ENCODE peak calls at places on chromosomes 13 and 19, in eight cellular contexts. One of them, this sample, is unnamed.

GRCh38 chr19:41746593-41747227 is 8.6 kb upstream of the CEACAM6 start:
- DNase-seq in H1: no peak
- DNase-seq in A549: peak; percentile 84
- DNase-seq in HCT116: peak; percentile 47
- DNase-seq in endothelial cell of umbilical vein: peak; percentile 36
- DNase-seq in K562: peak; percentile 28
- DNase-seq in HepG2: peak; percentile 29
- DNase-seq in GM12878: no peak
- DNase-seq in this sample: peak; percentile 64

GRCh38 chr13:49635599-49636433 is 7.5 kb downstream of the ARL11 start:
- DNase-seq in H1: peak; percentile 33
- DNase-seq in A549: no peak
- DNase-seq in HCT116: no peak
- DNase-seq in endothelial cell of umbilical vein: no peak
- DNase-seq in K562: no peak
- DNase-seq in HepG2: peak; percentile 32
- DNase-seq in GM12878: peak; percentile 39
- DNase-seq in this sample: no peak

GRCh38 chr13:102580552-102581169 is 16.1 kb upstream of the TPP2 start:
- DNase-seq in H1: no peak
- DNase-seq in A549: no peak
- DNase-seq in HCT116: peak; percentile 68
- DNase-seq in endothelial cell of umbilical vein: peak; percentile 74
- DNase-seq in K562: peak; percentile 46
- DNase-seq in HepG2: peak; percentile 55
- DNase-seq in GM12878: no peak
- DNase-seq in this sample: peak; percentile 79

GRCh38 chr13:30587231-30587630 is 30.5 kb upstream of the USPL1 start:
- DNase-seq in H1: no peak
- DNase-seq in A549: no peak
- DNase-seq in HCT116: no peak
- DNase-seq in endothelial cell of umbilical vein: no peak
- DNase-seq in K562: no peak
- DNase-seq in HepG2: no peak
- DNase-seq in GM12878: no peak
- DNase-seq in this sample: no peak

GRCh38 chr19:17841810-17842662 is 5.7 kb downstream of the JAK3 start:
- DNase-seq in H1: peak; percentile 97
- DNase-seq in A549: peak; percentile 91
- DNase-seq in HCT116: peak; percentile 92
- DNase-seq in endothelial cell of umbilical vein: peak; percentile 72
- DNase-seq in K562: peak; percentile 99
- DNase-seq in HepG2: no peak
- DNase-seq in GM12878: no peak
- DNase-seq in this sample: peak; percentile 40

GRCh38 chr13:73751290-73751689 is 382.9 kb downstream of the KLF12 start:
- DNase-seq in H1: no peak
- DNase-seq in A549: no peak
- DNase-seq in HCT116: no peak
- DNase-seq in endothelial cell of umbilical vein: no peak
- DNase-seq in K562: no peak
- DNase-seq in HepG2: no peak
- DNase-seq in GM12878: no peak
- DNase-seq in this sample: no peak

GRCh38 chr13:111561091-111561778 is 240.8 kb downstream of the TEX29 start:
- DNase-seq in H1: no peak
- DNase-seq in A549: no peak
- DNase-seq in HCT116: no peak
- DNase-seq in endothelial cell of umbilical vein: no peak
- DNase-seq in K562: no peak
- DNase-seq in HepG2: no peak
- DNase-seq in GM12878: no peak
- DNase-seq in this sample: no peak

GRCh38 chr13:95474992-95475391 is 77.5 kb upstream of the CLDN10 start:
- DNase-seq in H1: no peak
- DNase-seq in A549: no peak
- DNase-seq in HCT116: no peak
- DNase-seq in endothelial cell of umbilical vein: no peak
- DNase-seq in K562: no peak
- DNase-seq in HepG2: no peak
- DNase-seq in GM12878: no peak
- DNase-seq in this sample: no peak

GRCh38 chr13:113794764-113795173 is 35.7 kb downstream of the TMEM255B start:
- DNase-seq in H1: no peak
- DNase-seq in A549: no peak
- DNase-seq in HCT116: no peak
- DNase-seq in endothelial cell of umbilical vein: no peak
- DNase-seq in K562: no peak
- DNase-seq in HepG2: no peak
- DNase-seq in GM12878: no peak
- DNase-seq in this sample: no peak

GRCh38 chr19:21482863-21483276 is 22.5 kb upstream of the ZNF429 start:
- DNase-seq in H1: peak; percentile 74
- DNase-seq in A549: no peak
- DNase-seq in HCT116: peak; percentile 7
- DNase-seq in endothelial cell of umbilical vein: peak; percentile 13
- DNase-seq in K562: peak; percentile 32
- DNase-seq in HepG2: peak; percentile 6
- DNase-seq in GM12878: no peak
- DNase-seq in this sample: peak; percentile 72

GRCh38 chr13:89688908-89689307 is 1658.6 kb upstream of the MIR17HG start:
- DNase-seq in H1: no peak
- DNase-seq in A549: no peak
- DNase-seq in HCT116: no peak
- DNase-seq in endothelial cell of umbilical vein: no peak
- DNase-seq in K562: no peak
- DNase-seq in HepG2: no peak
- DNase-seq in GM12878: no peak
- DNase-seq in this sample: no peak

GRCh38 chr13:89686171-89686570 is 1661.3 kb upstream of the MIR17HG start:
- DNase-seq in H1: no peak
- DNase-seq in A549: no peak
- DNase-seq in HCT116: no peak
- DNase-seq in endothelial cell of umbilical vein: no peak
- DNase-seq in K562: no peak
- DNase-seq in HepG2: no peak
- DNase-seq in GM12878: no peak
- DNase-seq in this sample: no peak

GRCh38 chr13:89687066-89687465 is 1660.4 kb upstream of the MIR17HG start:
- DNase-seq in H1: no peak
- DNase-seq in A549: no peak
- DNase-seq in HCT116: no peak
- DNase-seq in endothelial cell of umbilical vein: no peak
- DNase-seq in K562: no peak
- DNase-seq in HepG2: no peak
- DNase-seq in GM12878: no peak
- DNase-seq in this sample: no peak
- TF ChIP-seq MAX in H1: no peak
- TF ChIP-seq MAX in A549: no peak
- TF ChIP-seq MAX in HCT116: no peak
- TF ChIP-seq MAX in endothelial cell of umbilical vein: no peak
- TF ChIP-seq MAX in K562: no peak
- TF ChIP-seq MAX in HepG2: no peak
- TF ChIP-seq MAX in GM12878: no peak
- TF ChIP-seq MAX in this sample: no peak

GRCh38 chr13:20174656-20175405 is 14.0 kb upstream of the GJA3 start:
- DNase-seq in H1: peak; percentile 53
- DNase-seq in A549: peak; percentile 69
- DNase-seq in HCT116: peak; percentile 90
- DNase-seq in endothelial cell of umbilical vein: peak; percentile 73
- DNase-seq in K562: peak; percentile 36
- DNase-seq in HepG2: peak; percentile 26
- DNase-seq in GM12878: peak; percentile 43
- DNase-seq in this sample: peak; percentile 91
- H3K4me3 ChIP-seq in H1: no peak overlapping the region
- H3K4me3 ChIP-seq in A549: no peak overlapping the region
- H3K4me3 ChIP-seq in HCT116: peak overlapping the region; percentile 29
- H3K4me3 ChIP-seq in endothelial cell of umbilical vein: no peak overlapping the region
- H3K4me3 ChIP-seq in K562: no peak overlapping the region
- H3K4me3 ChIP-seq in HepG2: peak overlapping the region; percentile 38
- H3K4me3 ChIP-seq in GM12878: no peak overlapping the region
- H3K4me3 ChIP-seq in this sample: peak overlapping the region; percentile 14

DNA sequence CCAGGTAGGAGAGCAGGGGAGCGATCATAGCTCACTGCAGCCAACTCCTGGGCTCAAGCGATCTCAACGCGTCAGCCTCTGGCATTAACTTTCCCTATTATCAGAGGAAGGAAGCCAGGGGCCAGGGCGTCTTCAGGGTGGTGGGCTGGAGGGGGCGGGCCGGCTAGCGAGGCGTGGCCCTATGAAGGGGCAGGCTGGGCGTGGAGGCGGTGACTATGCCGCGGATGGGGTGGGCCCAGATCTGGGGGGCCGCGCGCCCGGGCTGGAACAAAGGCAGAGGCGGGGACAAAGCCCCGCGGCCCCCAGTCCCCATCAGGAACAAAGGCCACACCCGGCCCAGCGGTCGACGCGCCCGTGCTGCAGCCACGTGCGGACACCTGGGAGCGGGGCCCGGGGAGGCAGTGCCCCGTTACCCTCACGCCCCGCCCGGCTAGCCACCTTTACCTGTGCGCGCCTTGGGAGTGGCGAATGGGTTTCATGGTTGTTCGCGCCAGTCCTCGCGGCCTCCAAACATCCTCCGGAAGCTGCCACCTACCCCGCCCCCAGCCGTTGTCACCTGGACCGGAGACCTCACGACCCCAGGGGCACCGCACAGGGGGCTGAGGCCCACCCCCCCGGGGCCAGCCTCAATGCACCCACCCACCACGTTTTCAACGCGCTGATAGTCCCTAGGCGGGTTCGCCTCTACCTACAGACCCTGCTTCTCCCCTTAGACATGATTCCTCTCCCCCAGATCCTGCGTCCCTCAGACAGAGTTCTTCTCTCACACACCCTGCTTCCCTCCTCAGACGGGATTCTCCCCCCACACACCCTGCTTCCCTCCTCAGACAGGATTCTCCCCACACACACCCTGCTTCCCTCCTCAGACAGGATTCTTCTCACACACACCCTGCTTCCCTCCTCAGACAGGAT is 5.4 kb upstream of the TRIM28 start:
- DNase-seq in H1: no peak
- DNase-seq in A549: no peak
- DNase-seq in HCT116: no peak
- DNase-seq in endothelial cell of umbilical vein: peak; percentile 83
- DNase-seq in K562: no peak
- DNase-seq in HepG2: no peak
- DNase-seq in GM12878: no peak
- DNase-seq in this sample: no peak
- TF ChIP-seq POLR2A in H1: peak; percentile 89
- TF ChIP-seq POLR2A in A549: no peak
- TF ChIP-seq POLR2A in HCT116: no peak
- TF ChIP-seq POLR2A in endothelial cell of umbilical vein: no peak
- TF ChIP-seq POLR2A in K562: no peak
- TF ChIP-seq POLR2A in HepG2: peak; percentile 24
- TF ChIP-seq POLR2A in GM12878: peak; percentile 67
- TF ChIP-seq POLR2A in this sample: no peak

GRCh38 chr19:3389876-3390361 is 23.5 kb downstream of the NFIC start:
- DNase-seq in H1: no peak
- DNase-seq in A549: no peak
- DNase-seq in HCT116: no peak
- DNase-seq in endothelial cell of umbilical vein: no peak
- DNase-seq in K562: no peak
- DNase-seq in HepG2: no peak
- DNase-seq in GM12878: no peak
- DNase-seq in this sample: no peak
- TF ChIP-seq MAX in H1: no peak
- TF ChIP-seq MAX in A549: no peak
- TF ChIP-seq MAX in HCT116: no peak
- TF ChIP-seq MAX in endothelial cell of umbilical vein: no peak
- TF ChIP-seq MAX in K562: no peak
- TF ChIP-seq MAX in HepG2: no peak
- TF ChIP-seq MAX in GM12878: no peak
- TF ChIP-seq MAX in this sample: no peak

GRCh38 chr19:55486971-55487883 is 1.0 kb upstream of the SSC5D start:
- DNase-seq in H1: no peak
- DNase-seq in A549: peak; percentile 66
- DNase-seq in HCT116: no peak
- DNase-seq in endothelial cell of umbilical vein: peak; percentile 83
- DNase-seq in K562: peak; percentile 32
- DNase-seq in HepG2: peak; percentile 23
- DNase-seq in GM12878: no peak
- DNase-seq in this sample: peak; percentile 23
- H3K4me3 ChIP-seq in H1: no peak overlapping the region
- H3K4me3 ChIP-seq in A549: peak overlapping the region; percentile 5
- H3K4me3 ChIP-seq in HCT116: no peak overlapping the region
- H3K4me3 ChIP-seq in endothelial cell of umbilical vein: peak overlapping the region; percentile 20
- H3K4me3 ChIP-seq in K562: no peak overlapping the region
- H3K4me3 ChIP-seq in HepG2: peak overlapping the region; percentile 42
- H3K4me3 ChIP-seq in GM12878: no peak overlapping the region
- H3K4me3 ChIP-seq in this sample: no peak overlapping the region

This sample was measured in NB4.